ENCODE peak calls at places on chromosome 15, in eight cellular contexts. N, W, I, Q, V, M, B and Y are unnamed samples.

GRCh38 chr15:62087671-62088360 is 21.0 kb downstream of the C2CD4A start:
- DNase-seq in N (no peak), W (no peak), I (no peak), Q (peak; percentile 59), V (peak; percentile 90), M (no peak), B (no peak), Y (no peak)

GRCh38 chr15:75723847-75724660 is 11.4 kb upstream of the CSPG4 start:
- DNase-seq in N (no peak), W (peak; percentile 99), I (peak; percentile 98), Q (peak; percentile 91), V (peak; percentile 84), M (no peak), B (peak; percentile 87), Y (peak; percentile 71)

GRCh38 chr15:72034351-72034750 is 83.6 kb downstream of the MYO9A start:
- DNase-seq in N (no peak), W (no peak), I (no peak), Q (no peak), V (no peak), M (no peak), B (no peak), Y (no peak)

GRCh38 chr15:31499236-31499952 is 172.8 kb downstream of the KLF13 start:
- DNase-seq in N (no peak), W (no peak), I (no peak), Q (no peak), V (no peak), M (no peak), B (no peak), Y (no peak)

GRCh38 chr15:99928429-99928981 is 195.3 kb upstream of the LYSMD4 start:
- DNase-seq in N (peak; percentile 88), W (peak; percentile 90), I (peak; percentile 51), Q (peak; percentile 18), V (peak; percentile 54), M (peak; percentile 92), B (peak; percentile 91), Y (peak; percentile 75)

GRCh38 chr15:63019539-63020109 is 22.9 kb upstream of the TPM1 start:
- DNase-seq in N (no peak), W (peak; percentile 78), I (peak; percentile 93), Q (peak; percentile 99), V (peak; percentile 39), M (no peak), B (no peak), Y (peak; percentile 67)

GRCh38 chr15:38545179-38545578 is 19.4 kb downstream of the RASGRP1 start:
- DNase-seq in N (no peak), W (no peak), I (no peak), Q (no peak), V (no peak), M (no peak), B (no peak), Y (no peak)

GRCh38 chr15:31235298-31236183 is 91.1 kb upstream of the KLF13 start:
- DNase-seq in N (no peak), W (peak; percentile 93), I (peak; percentile 8), Q (no peak), V (no peak), M (no peak), B (no peak), Y (no peak)

GRCh38 chr15:51092480-51092879 is 2.2 kb downstream of the TNFAIP8L3 start:
- DNase-seq in N (no peak), W (no peak), I (no peak), Q (no peak), V (no peak), M (peak; percentile 74), B (no peak), Y (no peak)

GRCh38 chr15:67794832-67795574 is 30.3 kb upstream of the SKOR1 start:
- DNase-seq in N (peak; percentile 6), W (no peak), I (no peak), Q (no peak), V (no peak), M (no peak), B (no peak), Y (no peak)

GRCh38 chr15:100842756-100843730 is 36.6 kb upstream of the ALDH1A3 start:
- DNase-seq in N (no peak), W (no peak), I (peak; percentile 35), Q (no peak), V (no peak), M (no peak), B (no peak), Y (no peak)

GRCh38 chr15:41203395-41203794 is 27.2 kb downstream of the EXD1 start:
- DNase-seq in N (no peak), W (no peak), I (no peak), Q (no peak), V (no peak), M (no peak), B (no peak), Y (no peak)

GRCh38 chr15:99104788-99105515 is at the start of gene SYNM:
- DNase-seq in N (no peak), W (peak; percentile 94), I (peak; percentile 39), Q (peak; percentile 25), V (peak; percentile 83), M (peak; percentile 86), B (peak; percentile 83), Y (peak; percentile 99)

GRCh38 chr15:56838085-56838484 is 80.4 kb upstream of the TCF12 start:
- DNase-seq in N (no peak), W (no peak), I (no peak), Q (no peak), V (no peak), M (no peak), B (no peak), Y (no peak)

GRCh38 chr15:78224024-78224413 is 10.3 kb downstream of the ACSBG1 start:
- DNase-seq in N (no peak), W (no peak), I (no peak), Q (no peak), V (no peak), M (no peak), B (no peak), Y (no peak)

GRCh38 chr15:81256916-81257315 is 60.2 kb downstream of the IL16 start:
- DNase-seq in N (no peak), W (no peak), I (no peak), Q (peak; percentile 58), V (peak; percentile 34), M (no peak), B (no peak), Y (no peak)

GRCh38 chr15:49137861-49138260 is 17.5 kb downstream of the COPS2 start:
- DNase-seq in N (no peak), W (no peak), I (peak; percentile 7), Q (no peak), V (peak; percentile 50), M (no peak), B (no peak), Y (no peak)
- H3K36me3 ChIP-seq in N (peaks cover 46% of the 10 kb centered on the region), W (peaks cover 38% of the 10 kb centered on the region), I (peaks cover 30% of the 10 kb centered on the region), Q (peaks cover 6% of the 10 kb centered on the region), V (peaks cover 16% of the 10 kb centered on the region), M (peaks cover 71% of the 10 kb centered on the region), B (peaks cover 92% of the 10 kb centered on the region), Y (peaks cover 10% of the 10 kb centered on the region)

GRCh38 chr15:89665449-89666146 is 10.3 kb upstream of the KIF7 start:
- DNase-seq in N (no peak), W (peak; percentile 81), I (peak; percentile 16), Q (peak; percentile 36), V (peak; percentile 36), M (peak; percentile 64), B (peak; percentile 81), Y (peak; percentile 91)
- H3K4me3 ChIP-seq in N (no peak overlapping the region), W (peak overlapping the region; percentile 51), I (peak overlapping the region; percentile 52), Q (peak overlapping the region; percentile 35), V (peak overlapping the region; percentile 33), M (peak overlapping the region; percentile 60), B (peak overlapping the region; percentile 52), Y (peak overlapping the region; percentile 34)

GRCh38 chr15:52672661-52673060 is 6.5 kb downstream of the ATOSA start:
- DNase-seq in N (no peak), W (no peak), I (no peak), Q (no peak), V (no peak), M (no peak), B (no peak), Y (no peak)

GRCh38 chr15:52673734-52674133 is 5.5 kb downstream of the ATOSA start:
- DNase-seq in N (no peak), W (no peak), I (no peak), Q (no peak), V (no peak), M (no peak), B (no peak), Y (no peak)

GRCh38 chr15:52670087-52670486 is 9.1 kb downstream of the ATOSA start:
- DNase-seq in N (no peak), W (no peak), I (no peak), Q (no peak), V (no peak), M (no peak), B (no peak), Y (no peak)

GRCh38 chr15:52674831-52675230 is 4.4 kb downstream of the ATOSA start:
- DNase-seq in N (no peak), W (no peak), I (no peak), Q (no peak), V (no peak), M (no peak), B (no peak), Y (no peak)

DNA sequence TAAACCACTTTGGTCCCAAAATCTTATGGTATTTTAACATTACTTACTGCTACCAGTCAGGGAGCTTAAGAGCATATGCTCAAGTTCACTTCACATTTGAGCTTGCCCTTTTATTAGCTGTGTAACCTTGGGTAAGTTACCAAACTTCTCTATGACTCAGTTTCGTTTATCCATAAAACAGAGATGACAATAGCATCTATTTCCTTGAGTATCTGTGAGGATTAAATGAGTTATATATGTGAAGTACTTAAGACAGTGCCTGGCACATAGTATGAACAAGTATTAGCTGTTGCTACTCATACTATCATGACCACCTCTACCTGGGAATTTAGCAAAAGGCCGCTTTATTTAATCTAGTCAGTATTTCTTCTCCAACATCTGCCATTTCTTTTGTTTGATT is 5.9 kb downstream of the ATOSA start:
- DNase-seq in N (no peak), W (no peak), I (no peak), Q (peak; percentile 48), V (no peak), M (no peak), B (no peak), Y (no peak)
- H3K36me3 ChIP-seq in N (peaks cover 18% of the 10 kb centered on the region), W (peaks cover 17% of the 10 kb centered on the region), I (peaks cover 16% of the 10 kb centered on the region), Q (peaks cover 6% of the 10 kb centered on the region), V (peaks cover 5% of the 10 kb centered on the region), M (peaks cover 58% of the 10 kb centered on the region), B (peaks cover 74% of the 10 kb centered on the region), Y (no peaks in the 10 kb centered on the region)

GRCh38 chr15:84752195-84752594 is 3.8 kb downstream of the ZNF592 start:
- DNase-seq in N (no peak), W (no peak), I (no peak), Q (no peak), V (no peak), M (no peak), B (no peak), Y (no peak)
- H3K4me3 ChIP-seq in N (no peak overlapping the region), W (no peak overlapping the region), I (no peak overlapping the region), Q (no peak overlapping the region), V (no peak overlapping the region), M (no peak overlapping the region), B (no peak overlapping the region), Y (no peak overlapping the region)

GRCh38 chr15:39584266-39584659 is 3.4 kb downstream of the THBS1 start:
- DNase-seq in N (no peak), W (no peak), I (no peak), Q (no peak), V (no peak), M (no peak), B (no peak), Y (no peak)
- H3K36me3 ChIP-seq in N (no peaks in the 10 kb centered on the region), W (peaks cover 51% of the 10 kb centered on the region), I (peaks cover 70% of the 10 kb centered on the region), Q (peaks cover 44% of the 10 kb centered on the region), V (peaks cover 72% of the 10 kb centered on the region), M (peaks cover 67% of the 10 kb centered on the region), B (peaks cover 70% of the 10 kb centered on the region), Y (peaks cover 50% of the 10 kb centered on the region)